ENCODE peak calls at places on chromosome 6, in five cellular contexts. One of them, this sample, is unnamed.

GRCh38 chr6:4776967-4777925 is 1.0 kb downstream of the CDYL start:
- DNase-seq in fibroblast of pulmonary artery: peak
- DNase-seq in cardiac muscle cell: peak
- DNase-seq in WERI-Rb-1: no peak
- DNase-seq in AG09309: no peak
- DNase-seq in this sample: no peak

GRCh38 chr6:30884521-30885480 is 482 bp downstream of the DDR1 start:
- DNase-seq in AG09309: no peak
- DNase-seq in fibroblast of pulmonary artery: peak
- DNase-seq in WERI-Rb-1: peak
- DNase-seq in cardiac muscle cell: peak
- DNase-seq in this sample: no peak

GRCh38 chr6:41964201-41964887 is 22.7 kb upstream of the CCND3 start:
- DNase-seq in fibroblast of pulmonary artery: no peak
- DNase-seq in AG09309: no peak
- DNase-seq in cardiac muscle cell: no peak
- DNase-seq in WERI-Rb-1: peak
- DNase-seq in this sample: no peak

GRCh38 chr6:38487423-38487822 is 152.3 kb downstream of the BTBD9 start:
- DNase-seq in cardiac muscle cell: no peak
- DNase-seq in AG09309: no peak
- DNase-seq in WERI-Rb-1: no peak
- DNase-seq in fibroblast of pulmonary artery: no peak
- DNase-seq in this sample: no peak

GRCh38 chr6:3939964-3940363 is 90.8 kb downstream of the FAM50B start:
- DNase-seq in fibroblast of pulmonary artery: peak
- DNase-seq in AG09309: no peak
- DNase-seq in cardiac muscle cell: peak
- DNase-seq in WERI-Rb-1: no peak
- DNase-seq in this sample: no peak

GRCh38 chr6:146770965-146771735 is 172.4 kb downstream of the ADGB start:
- DNase-seq in AG09309: no peak
- DNase-seq in cardiac muscle cell: peak
- DNase-seq in fibroblast of pulmonary artery: no peak
- DNase-seq in WERI-Rb-1: no peak
- DNase-seq in this sample: no peak

GRCh38 chr6:134446901-134447300 is 129.0 kb upstream of the SGK1 start:
- DNase-seq in fibroblast of pulmonary artery: peak
- DNase-seq in AG09309: no peak
- DNase-seq in WERI-Rb-1: no peak
- DNase-seq in cardiac muscle cell: peak
- DNase-seq in this sample: no peak

GRCh38 chr6:12476484-12476883 is 186.3 kb downstream of the EDN1 start:
- DNase-seq in AG09309: no peak
- DNase-seq in cardiac muscle cell: no peak
- DNase-seq in WERI-Rb-1: no peak
- DNase-seq in fibroblast of pulmonary artery: no peak
- DNase-seq in this sample: no peak

GRCh38 chr6:64270083-64270482 is 634.5 kb downstream of the PHF3 start:
- DNase-seq in cardiac muscle cell: no peak
- DNase-seq in WERI-Rb-1: no peak
- DNase-seq in fibroblast of pulmonary artery: no peak
- DNase-seq in AG09309: no peak
- DNase-seq in this sample: no peak

GRCh38 chr6:52990342-52990741 is 4.7 kb downstream of the GSTA4 start:
- DNase-seq in cardiac muscle cell: no peak
- DNase-seq in fibroblast of pulmonary artery: no peak
- DNase-seq in AG09309: no peak
- DNase-seq in WERI-Rb-1: no peak
- DNase-seq in this sample: no peak

GRCh38 chr6:28940294-28940858 is 16.6 kb upstream of the TRIM27 start:
- DNase-seq in fibroblast of pulmonary artery: no peak
- DNase-seq in WERI-Rb-1: peak
- DNase-seq in cardiac muscle cell: no peak
- DNase-seq in AG09309: no peak
- DNase-seq in this sample: no peak

GRCh38 chr6:17281100-17281496 is at the start of gene RBM24:
- DNase-seq in AG09309: no peak
- DNase-seq in fibroblast of pulmonary artery: peak
- DNase-seq in WERI-Rb-1: peak
- DNase-seq in cardiac muscle cell: peak
- DNase-seq in this sample: no peak

GRCh38 chr6:11994875-11995461 is 17.1 kb upstream of the HIVEP1 start:
- DNase-seq in fibroblast of pulmonary artery: no peak
- DNase-seq in cardiac muscle cell: no peak
- DNase-seq in AG09309: no peak
- DNase-seq in WERI-Rb-1: no peak
- DNase-seq in this sample: no peak

GRCh38 chr6:37566209-37566859 is 66.6 kb upstream of the CCDC167 start:
- DNase-seq in cardiac muscle cell: peak
- DNase-seq in WERI-Rb-1: peak
- DNase-seq in AG09309: no peak
- DNase-seq in fibroblast of pulmonary artery: peak
- DNase-seq in this sample: no peak

GRCh38 chr6:167849846-167850459 is 23.2 kb downstream of the AFDN start:
- DNase-seq in WERI-Rb-1: no peak
- DNase-seq in AG09309: no peak
- DNase-seq in fibroblast of pulmonary artery: peak
- DNase-seq in cardiac muscle cell: peak
- DNase-seq in this sample: no peak

GRCh38 chr6:156910938-156911337 is 133.8 kb downstream of the ARID1B start:
- DNase-seq in WERI-Rb-1: no peak
- DNase-seq in fibroblast of pulmonary artery: peak
- DNase-seq in AG09309: no peak
- DNase-seq in cardiac muscle cell: no peak
- DNase-seq in this sample: no peak

GRCh38 chr6:8279094-8279805 is 156.1 kb downstream of the SLC35B3 start:
- DNase-seq in fibroblast of pulmonary artery: no peak
- DNase-seq in AG09309: no peak
- DNase-seq in cardiac muscle cell: no peak
- DNase-seq in WERI-Rb-1: no peak
- DNase-seq in this sample: no peak

GRCh38 chr6:2863901-2864300 is 22.2 kb upstream of the SERPINB1 start:
- DNase-seq in AG09309: no peak
- DNase-seq in fibroblast of pulmonary artery: no peak
- DNase-seq in WERI-Rb-1: no peak
- DNase-seq in cardiac muscle cell: no peak
- DNase-seq in this sample: no peak

GRCh38 chr6:76003686-76004085 is 68.8 kb downstream of the IMPG1 start:
- DNase-seq in WERI-Rb-1: no peak
- DNase-seq in fibroblast of pulmonary artery: no peak
- DNase-seq in AG09309: no peak
- DNase-seq in cardiac muscle cell: no peak
- DNase-seq in this sample: no peak

GRCh38 chr6:63802606-63803206 is 167.1 kb downstream of the PHF3 start:
- DNase-seq in fibroblast of pulmonary artery: peak
- DNase-seq in cardiac muscle cell: peak
- DNase-seq in AG09309: no peak
- DNase-seq in WERI-Rb-1: no peak
- DNase-seq in this sample: no peak

GRCh38 chr6:151483968-151484367 is 9.8 kb upstream of the CCDC170 start:
- DNase-seq in cardiac muscle cell: no peak
- DNase-seq in AG09309: no peak
- DNase-seq in WERI-Rb-1: no peak
- DNase-seq in fibroblast of pulmonary artery: no peak
- DNase-seq in this sample: no peak
- H3K4me3 ChIP-seq in cardiac muscle cell: no peak
- H3K4me3 ChIP-seq in AG09309: no peak
- H3K4me3 ChIP-seq in WERI-Rb-1: no peak
- H3K4me3 ChIP-seq in fibroblast of pulmonary artery: no peak
- H3K4me3 ChIP-seq in this sample: no peak

GRCh38 chr6:23213193-23213592 is 643.8 kb downstream of the HDGFL1 start:
- DNase-seq in fibroblast of pulmonary artery: peak
- DNase-seq in WERI-Rb-1: no peak
- DNase-seq in cardiac muscle cell: peak
- DNase-seq in AG09309: peak
- DNase-seq in this sample: peak

GRCh38 chr6:23213651-23214050 is 644.3 kb downstream of the HDGFL1 start:
- DNase-seq in fibroblast of pulmonary artery: no peak
- DNase-seq in WERI-Rb-1: no peak
- DNase-seq in cardiac muscle cell: no peak
- DNase-seq in AG09309: no peak
- DNase-seq in this sample: no peak

DNA sequence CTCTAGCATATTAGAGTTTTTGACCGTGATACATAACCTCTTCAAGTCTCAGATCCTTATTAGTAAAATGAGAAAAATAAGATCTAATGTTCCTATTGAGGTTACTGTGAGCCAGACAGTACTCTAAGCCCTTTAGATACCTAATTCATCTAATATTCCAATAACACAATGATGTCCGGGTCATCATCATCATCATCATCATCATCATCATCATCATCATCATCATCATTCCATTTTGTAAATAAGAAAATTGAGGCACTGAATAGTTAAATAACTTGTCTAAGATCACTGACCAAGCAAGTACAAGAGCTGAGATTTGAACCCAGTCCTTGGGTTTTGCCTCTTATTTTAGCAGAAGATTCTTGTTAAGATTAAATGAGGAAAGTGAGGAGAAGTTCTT is 643.0 kb downstream of the HDGFL1 start:
- DNase-seq in WERI-Rb-1: no peak
- DNase-seq in fibroblast of pulmonary artery: no peak
- DNase-seq in cardiac muscle cell: no peak
- DNase-seq in AG09309: no peak
- DNase-seq in this sample: no peak
- TF ChIP-seq CTCF in WERI-Rb-1: no peak
- TF ChIP-seq CTCF in fibroblast of pulmonary artery: no peak
- TF ChIP-seq CTCF in cardiac muscle cell: no peak
- TF ChIP-seq CTCF in AG09309: no peak
- TF ChIP-seq CTCF in this sample: no peak

DNA sequence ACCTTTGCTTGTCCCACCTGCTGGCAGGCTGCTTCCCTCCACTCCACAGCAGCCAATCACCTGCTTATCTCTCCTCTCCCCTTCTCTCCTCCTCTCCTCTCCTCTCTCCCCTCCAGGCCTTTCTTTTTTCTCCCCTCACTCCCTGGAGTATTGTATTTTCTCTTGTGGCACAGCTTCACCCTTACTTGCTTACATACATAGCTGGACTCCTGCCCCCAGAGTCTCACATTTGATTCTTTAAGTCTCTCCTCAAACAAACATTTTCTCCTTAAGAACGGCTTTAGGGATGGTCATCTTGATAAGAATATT is 3.6 kb upstream of the LY86 start:
- DNase-seq in fibroblast of pulmonary artery: no peak
- DNase-seq in AG09309: no peak
- DNase-seq in cardiac muscle cell: no peak
- DNase-seq in WERI-Rb-1: no peak
- DNase-seq in this sample: no peak
- H3K4me3 ChIP-seq in fibroblast of pulmonary artery: no peak
- H3K4me3 ChIP-seq in AG09309: no peak
- H3K4me3 ChIP-seq in cardiac muscle cell: no peak
- H3K4me3 ChIP-seq in WERI-Rb-1: no peak
- H3K4me3 ChIP-seq in this sample: no peak

DNA sequence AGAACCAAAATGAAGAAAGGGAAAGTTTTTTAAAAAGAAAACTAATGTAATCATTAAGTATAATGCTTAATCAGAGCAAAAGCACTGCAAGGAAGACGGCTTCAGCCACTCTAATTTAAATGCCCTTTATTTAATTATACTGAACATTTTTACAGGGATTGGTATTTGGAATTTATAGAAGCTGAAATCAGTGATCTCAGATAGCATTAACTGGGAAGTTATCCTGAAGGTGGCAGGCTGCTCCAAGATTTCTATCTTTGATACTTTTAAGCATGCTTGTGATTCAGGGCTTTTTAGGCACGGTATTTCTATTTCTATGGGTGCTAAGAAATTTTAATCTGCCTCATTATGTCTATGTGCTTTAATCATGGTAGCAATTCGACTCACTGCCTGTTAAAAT is 1.3 kb upstream of the NDUFAF4 start:
- DNase-seq in AG09309: no peak
- DNase-seq in cardiac muscle cell: peak
- DNase-seq in WERI-Rb-1: peak
- DNase-seq in fibroblast of pulmonary artery: peak
- DNase-seq in this sample: no peak
- TF ChIP-seq CTCF in AG09309: peak
- TF ChIP-seq CTCF in cardiac muscle cell: peak
- TF ChIP-seq CTCF in WERI-Rb-1: peak
- TF ChIP-seq CTCF in fibroblast of pulmonary artery: peak
- TF ChIP-seq CTCF in this sample: peak

DNA sequence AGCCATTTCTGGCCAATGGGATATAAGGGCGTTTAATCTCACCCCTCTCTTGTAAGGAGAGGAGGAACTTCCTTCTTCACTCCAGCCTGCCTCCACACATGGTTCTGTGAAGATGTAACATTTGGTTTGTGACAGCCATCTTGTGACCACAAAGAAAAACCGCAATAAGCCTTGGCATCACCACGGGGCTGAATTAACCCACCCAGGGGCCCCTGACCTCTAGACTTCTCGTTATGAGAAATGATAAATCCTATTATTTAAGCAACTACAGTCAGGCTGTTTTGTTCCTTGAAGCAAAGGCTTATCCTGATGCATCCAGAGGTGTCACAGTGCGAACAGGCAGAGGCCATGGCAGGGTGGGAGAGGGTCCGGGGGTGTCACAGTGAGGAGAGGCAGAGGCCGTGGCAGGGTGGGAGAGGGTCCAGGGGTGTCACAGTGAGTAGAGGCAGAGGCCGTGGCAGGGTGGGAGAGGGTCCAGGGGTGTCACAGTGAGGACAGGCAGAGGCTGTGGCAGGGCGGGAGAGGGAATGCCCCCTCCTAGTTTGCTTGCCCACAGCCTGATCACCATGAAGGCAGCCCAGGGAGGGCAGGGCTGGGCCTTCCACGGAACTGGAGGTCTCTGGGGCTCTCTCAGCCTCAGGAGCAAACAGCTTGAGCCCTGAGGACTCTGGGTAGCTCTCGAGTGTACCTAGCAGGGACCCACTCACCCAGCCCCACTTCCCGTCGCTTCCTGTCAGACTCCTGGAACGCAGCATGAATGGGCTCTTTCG is 139.9 kb downstream of the CDC5L start:
- DNase-seq in WERI-Rb-1: no peak
- DNase-seq in AG09309: no peak
- DNase-seq in cardiac muscle cell: no peak
- DNase-seq in fibroblast of pulmonary artery: no peak
- DNase-seq in this sample: no peak
- H3K4me3 ChIP-seq in WERI-Rb-1: no peak
- H3K4me3 ChIP-seq in AG09309: no peak
- H3K4me3 ChIP-seq in cardiac muscle cell: no peak
- H3K4me3 ChIP-seq in fibroblast of pulmonary artery: no peak
- H3K4me3 ChIP-seq in this sample: no peak

DNA sequence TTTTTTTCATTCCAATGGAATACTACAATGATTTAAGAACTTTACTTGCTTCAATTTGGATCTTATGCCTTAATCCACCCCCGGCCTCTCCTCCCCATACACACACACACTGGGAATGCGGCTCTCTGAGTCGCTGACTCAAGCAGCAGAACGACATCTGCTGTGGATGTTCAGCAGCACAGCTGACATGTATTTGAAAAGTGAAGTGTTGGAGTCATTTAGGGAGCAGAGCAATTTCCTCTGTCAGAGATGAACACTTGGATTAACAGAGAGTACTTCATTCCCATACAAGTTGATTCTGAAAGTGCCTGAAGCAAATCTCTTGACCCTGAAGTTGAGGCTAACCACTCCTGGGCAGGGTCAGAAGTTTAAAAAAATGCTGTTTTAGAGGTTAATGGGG is 27.9 kb upstream of the LAMA4 start:
- DNase-seq in AG09309: peak
- DNase-seq in fibroblast of pulmonary artery: peak
- DNase-seq in cardiac muscle cell: peak
- DNase-seq in WERI-Rb-1: peak
- DNase-seq in this sample: peak
- TF ChIP-seq CTCF in AG09309: peak
- TF ChIP-seq CTCF in fibroblast of pulmonary artery: peak
- TF ChIP-seq CTCF in cardiac muscle cell: peak
- TF ChIP-seq CTCF in WERI-Rb-1: peak
- TF ChIP-seq CTCF in this sample: peak